ENCODE peak calls at places on chromosomes 12 and 14, in nine cellular contexts. One of them, this sample, is unnamed.

GRCh38 chr14:42299692-42300091 is 693.0 kb downstream of the LRFN5 start:
- DNase-seq in mammary epithelial cell: no peak
- DNase-seq in ovary: no peak
- DNase-seq in MCF 10A: no peak
- DNase-seq in fibroblast of mammary gland: no peak
- DNase-seq in astrocyte of the spinal cord: no peak
- DNase-seq in GM23338: no peak
- DNase-seq in mesothelial cell of epicardium: no peak
- DNase-seq in hepatocyte: no peak
- DNase-seq in this sample: no peak

GRCh38 chr14:51674294-51675002 is 22.7 kb downstream of the FRMD6 start:
- DNase-seq in mammary epithelial cell: peak
- DNase-seq in ovary: no peak
- DNase-seq in MCF 10A: peak
- DNase-seq in fibroblast of mammary gland: peak
- DNase-seq in astrocyte of the spinal cord: peak
- DNase-seq in GM23338: no peak
- DNase-seq in mesothelial cell of epicardium: no peak
- DNase-seq in hepatocyte: no peak
- DNase-seq in this sample: no peak

GRCh38 chr12:63208956-63209355 is 58.0 kb upstream of the AVPR1A start:
- DNase-seq in mammary epithelial cell: no peak
- DNase-seq in ovary: no peak
- DNase-seq in MCF 10A: no peak
- DNase-seq in fibroblast of mammary gland: no peak
- DNase-seq in astrocyte of the spinal cord: no peak
- DNase-seq in GM23338: no peak
- DNase-seq in mesothelial cell of epicardium: no peak
- DNase-seq in hepatocyte: no peak
- DNase-seq in this sample: no peak

GRCh38 chr14:95339301-95339865 is 19.7 kb upstream of the CLMN start:
- DNase-seq in mammary epithelial cell: no peak
- DNase-seq in ovary: no peak
- DNase-seq in MCF 10A: no peak
- DNase-seq in fibroblast of mammary gland: no peak
- DNase-seq in astrocyte of the spinal cord: no peak
- DNase-seq in GM23338: no peak
- DNase-seq in mesothelial cell of epicardium: no peak
- DNase-seq in hepatocyte: no peak
- DNase-seq in this sample: no peak

GRCh38 chr14:53948181-53948884 is 8.3 kb downstream of the BMP4 start:
- DNase-seq in mammary epithelial cell: no peak
- DNase-seq in ovary: no peak
- DNase-seq in MCF 10A: no peak
- DNase-seq in fibroblast of mammary gland: no peak
- DNase-seq in astrocyte of the spinal cord: peak
- DNase-seq in GM23338: no peak
- DNase-seq in mesothelial cell of epicardium: no peak
- DNase-seq in hepatocyte: no peak
- DNase-seq in this sample: no peak

GRCh38 chr14:22531451-22532344 is 57.3 kb downstream of the DAD1 start:
- DNase-seq in mammary epithelial cell: no peak
- DNase-seq in ovary: no peak
- DNase-seq in MCF 10A: no peak
- DNase-seq in fibroblast of mammary gland: no peak
- DNase-seq in astrocyte of the spinal cord: no peak
- DNase-seq in GM23338: no peak
- DNase-seq in mesothelial cell of epicardium: no peak
- DNase-seq in hepatocyte: no peak
- DNase-seq in this sample: no peak

GRCh38 chr14:32336702-32337101 is 7.6 kb downstream of the AKAP6 start:
- DNase-seq in mammary epithelial cell: no peak
- DNase-seq in ovary: no peak
- DNase-seq in MCF 10A: no peak
- DNase-seq in fibroblast of mammary gland: no peak
- DNase-seq in astrocyte of the spinal cord: no peak
- DNase-seq in GM23338: no peak
- DNase-seq in mesothelial cell of epicardium: no peak
- DNase-seq in hepatocyte: no peak
- DNase-seq in this sample: no peak

GRCh38 chr14:105876829-105877228 is 350.4 kb downstream of the TMEM121 start:
- DNase-seq in mammary epithelial cell: no peak
- DNase-seq in ovary: no peak
- DNase-seq in MCF 10A: no peak
- DNase-seq in fibroblast of mammary gland: no peak
- DNase-seq in astrocyte of the spinal cord: no peak
- DNase-seq in GM23338: no peak
- DNase-seq in mesothelial cell of epicardium: peak
- DNase-seq in hepatocyte: no peak
- DNase-seq in this sample: peak

GRCh38 chr12:6278439-6279255 is 31.8 kb upstream of the PLEKHG6 start:
- DNase-seq in mammary epithelial cell: peak
- DNase-seq in ovary: peak
- DNase-seq in MCF 10A: peak
- DNase-seq in fibroblast of mammary gland: peak
- DNase-seq in astrocyte of the spinal cord: peak
- DNase-seq in GM23338: peak
- DNase-seq in mesothelial cell of epicardium: peak
- DNase-seq in hepatocyte: peak
- DNase-seq in this sample: peak

GRCh38 chr12:49388682-49389081 is 21.4 kb downstream of the SPATS2 start:
- DNase-seq in mammary epithelial cell: no peak
- DNase-seq in ovary: no peak
- DNase-seq in MCF 10A: no peak
- DNase-seq in fibroblast of mammary gland: no peak
- DNase-seq in astrocyte of the spinal cord: no peak
- DNase-seq in GM23338: no peak
- DNase-seq in mesothelial cell of epicardium: no peak
- DNase-seq in hepatocyte: no peak
- DNase-seq in this sample: no peak

GRCh38 chr12:49389092-49389703 is 21.9 kb downstream of the SPATS2 start:
- DNase-seq in mammary epithelial cell: no peak
- DNase-seq in ovary: no peak
- DNase-seq in MCF 10A: no peak
- DNase-seq in fibroblast of mammary gland: no peak
- DNase-seq in astrocyte of the spinal cord: no peak
- DNase-seq in GM23338: peak
- DNase-seq in mesothelial cell of epicardium: no peak
- DNase-seq in hepatocyte: peak
- DNase-seq in this sample: no peak
- TF ChIP-seq CTCF in mammary epithelial cell: no peak
- TF ChIP-seq CTCF in ovary: no peak
- TF ChIP-seq CTCF in MCF 10A: no peak
- TF ChIP-seq CTCF in fibroblast of mammary gland: no peak
- TF ChIP-seq CTCF in astrocyte of the spinal cord: no peak
- TF ChIP-seq CTCF in GM23338: peak
- TF ChIP-seq CTCF in mesothelial cell of epicardium: no peak
- TF ChIP-seq CTCF in hepatocyte: no peak
- TF ChIP-seq CTCF in this sample: no peak

DNA sequence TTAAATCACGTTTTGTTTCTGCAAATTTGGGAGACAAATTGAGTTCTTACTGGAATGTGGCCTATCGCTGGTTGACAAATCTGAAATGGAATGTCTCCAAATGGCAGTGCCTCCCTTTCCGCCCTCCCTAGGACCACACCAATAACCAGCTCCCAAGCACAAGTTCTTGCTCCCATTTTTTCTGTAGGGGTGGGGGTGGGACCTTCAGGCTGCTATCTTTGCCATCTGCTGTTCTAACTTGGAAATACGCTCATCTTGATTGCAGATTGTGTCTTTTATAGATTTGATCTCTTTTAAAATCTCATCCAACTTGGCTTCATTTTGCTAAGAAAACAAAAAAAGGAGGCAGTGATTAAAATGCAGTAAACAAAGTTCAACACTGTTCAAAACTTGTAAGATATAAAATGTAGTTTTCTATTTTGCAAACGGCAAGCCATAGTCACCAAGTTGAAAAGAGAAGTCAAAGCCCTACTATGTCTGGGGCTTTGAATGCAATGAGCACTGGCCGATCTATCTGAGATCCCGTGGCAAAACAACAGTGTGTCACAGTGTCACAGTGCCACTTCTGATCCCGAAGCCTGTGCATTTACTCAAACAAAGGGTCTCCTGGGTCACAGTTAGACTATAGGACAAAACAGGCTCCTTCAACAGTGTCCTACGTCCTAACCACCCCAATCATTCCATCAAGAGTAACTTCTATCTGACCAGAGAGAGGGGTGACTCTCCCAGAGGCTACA is 13.7 kb upstream of the SELPLG start:
- DNase-seq in mammary epithelial cell: no peak
- DNase-seq in ovary: no peak
- DNase-seq in MCF 10A: no peak
- DNase-seq in fibroblast of mammary gland: no peak
- DNase-seq in astrocyte of the spinal cord: no peak
- DNase-seq in GM23338: peak
- DNase-seq in mesothelial cell of epicardium: no peak
- DNase-seq in hepatocyte: no peak
- DNase-seq in this sample: no peak
- TF ChIP-seq CTCF in mammary epithelial cell: no peak
- TF ChIP-seq CTCF in ovary: no peak
- TF ChIP-seq CTCF in MCF 10A: no peak
- TF ChIP-seq CTCF in fibroblast of mammary gland: peak
- TF ChIP-seq CTCF in astrocyte of the spinal cord: peak
- TF ChIP-seq CTCF in GM23338: peak
- TF ChIP-seq CTCF in mesothelial cell of epicardium: no peak
- TF ChIP-seq CTCF in hepatocyte: no peak
- TF ChIP-seq CTCF in this sample: no peak

GRCh38 chr12:64273527-64274403 is 51.7 kb upstream of the KICS2 start:
- DNase-seq in mammary epithelial cell: peak
- DNase-seq in ovary: no peak
- DNase-seq in MCF 10A: peak
- DNase-seq in fibroblast of mammary gland: peak
- DNase-seq in astrocyte of the spinal cord: no peak
- DNase-seq in GM23338: peak
- DNase-seq in mesothelial cell of epicardium: no peak
- DNase-seq in hepatocyte: peak
- DNase-seq in this sample: no peak
- TF ChIP-seq CTCF in mammary epithelial cell: peak
- TF ChIP-seq CTCF in ovary: no peak
- TF ChIP-seq CTCF in MCF 10A: peak
- TF ChIP-seq CTCF in fibroblast of mammary gland: peak
- TF ChIP-seq CTCF in astrocyte of the spinal cord: peak
- TF ChIP-seq CTCF in GM23338: peak
- TF ChIP-seq CTCF in mesothelial cell of epicardium: no peak
- TF ChIP-seq CTCF in hepatocyte: peak
- TF ChIP-seq CTCF in this sample: peak

DNA sequence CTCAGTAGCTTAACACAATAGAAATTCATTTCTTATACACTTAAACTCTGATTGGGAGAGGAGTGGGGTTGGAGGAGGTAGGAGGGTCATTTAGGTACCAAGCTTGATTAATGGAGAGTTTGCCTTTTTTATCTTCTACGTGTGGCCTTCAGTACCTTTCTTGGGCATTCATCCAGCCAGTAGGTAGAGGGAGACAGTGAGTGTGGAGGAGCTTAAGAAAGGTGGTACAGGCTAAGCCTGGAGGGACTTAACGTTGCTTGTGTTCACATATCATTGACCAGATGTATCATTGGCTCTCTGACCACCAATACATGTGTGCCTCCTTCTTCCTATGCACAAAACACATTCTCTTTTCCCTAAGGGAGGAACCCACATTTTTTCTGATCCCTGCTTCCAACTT is 232.9 kb upstream of the CRY1 start:
- DNase-seq in mammary epithelial cell: no peak
- DNase-seq in ovary: no peak
- DNase-seq in MCF 10A: no peak
- DNase-seq in fibroblast of mammary gland: no peak
- DNase-seq in astrocyte of the spinal cord: no peak
- DNase-seq in GM23338: no peak
- DNase-seq in mesothelial cell of epicardium: no peak
- DNase-seq in hepatocyte: no peak
- DNase-seq in this sample: no peak
- TF ChIP-seq CTCF in mammary epithelial cell: no peak
- TF ChIP-seq CTCF in ovary: no peak
- TF ChIP-seq CTCF in MCF 10A: no peak
- TF ChIP-seq CTCF in fibroblast of mammary gland: no peak
- TF ChIP-seq CTCF in astrocyte of the spinal cord: no peak
- TF ChIP-seq CTCF in GM23338: peak
- TF ChIP-seq CTCF in mesothelial cell of epicardium: no peak
- TF ChIP-seq CTCF in hepatocyte: no peak
- TF ChIP-seq CTCF in this sample: no peak

GRCh38 chr12:118714051-118714460 is 267.3 kb upstream of the SRRM4 start:
- DNase-seq in mammary epithelial cell: no peak
- DNase-seq in ovary: no peak
- DNase-seq in MCF 10A: peak
- DNase-seq in fibroblast of mammary gland: no peak
- DNase-seq in astrocyte of the spinal cord: no peak
- DNase-seq in GM23338: peak
- DNase-seq in mesothelial cell of epicardium: no peak
- DNase-seq in hepatocyte: peak
- DNase-seq in this sample: no peak
- TF ChIP-seq CTCF in mammary epithelial cell: peak
- TF ChIP-seq CTCF in ovary: no peak
- TF ChIP-seq CTCF in MCF 10A: no peak
- TF ChIP-seq CTCF in fibroblast of mammary gland: peak
- TF ChIP-seq CTCF in astrocyte of the spinal cord: no peak
- TF ChIP-seq CTCF in GM23338: peak
- TF ChIP-seq CTCF in mesothelial cell of epicardium: peak
- TF ChIP-seq CTCF in hepatocyte: peak
- TF ChIP-seq CTCF in this sample: peak

GRCh38 chr12:65232490-65233077 is 45.9 kb upstream of the MSRB3 start:
- DNase-seq in mammary epithelial cell: peak
- DNase-seq in ovary: no peak
- DNase-seq in MCF 10A: peak
- DNase-seq in fibroblast of mammary gland: peak
- DNase-seq in astrocyte of the spinal cord: peak
- DNase-seq in GM23338: peak
- DNase-seq in mesothelial cell of epicardium: no peak
- DNase-seq in hepatocyte: peak
- DNase-seq in this sample: no peak
- TF ChIP-seq CTCF in mammary epithelial cell: peak
- TF ChIP-seq CTCF in ovary: no peak
- TF ChIP-seq CTCF in MCF 10A: peak
- TF ChIP-seq CTCF in fibroblast of mammary gland: peak
- TF ChIP-seq CTCF in astrocyte of the spinal cord: peak
- TF ChIP-seq CTCF in GM23338: peak
- TF ChIP-seq CTCF in mesothelial cell of epicardium: peak
- TF ChIP-seq CTCF in hepatocyte: peak
- TF ChIP-seq CTCF in this sample: no peak

DNA sequence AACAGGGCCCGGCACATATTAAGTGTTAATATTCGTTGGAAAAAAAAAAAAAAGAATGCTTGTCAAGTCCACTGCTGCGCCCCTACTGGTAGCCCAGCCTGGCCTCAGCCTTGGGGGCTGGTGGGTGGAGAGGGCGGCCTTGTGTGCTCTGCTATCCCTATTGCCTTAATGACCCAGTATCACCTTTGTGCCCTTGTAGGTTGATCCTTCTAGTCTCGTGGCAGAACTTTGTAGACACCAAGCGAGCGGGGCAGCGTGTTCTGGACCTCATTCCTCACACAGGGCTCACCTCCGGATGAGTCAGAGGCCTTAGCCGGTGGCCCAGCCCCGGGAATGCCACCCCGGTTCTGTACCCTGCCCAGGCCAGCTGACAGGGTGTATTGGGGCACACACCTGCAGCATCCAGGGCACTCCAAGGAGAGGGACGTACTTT is 1.8 kb upstream of the RCOR1 start:
- DNase-seq in mammary epithelial cell: peak
- DNase-seq in ovary: peak
- DNase-seq in MCF 10A: peak
- DNase-seq in fibroblast of mammary gland: peak
- DNase-seq in astrocyte of the spinal cord: peak
- DNase-seq in GM23338: peak
- DNase-seq in mesothelial cell of epicardium: peak
- DNase-seq in hepatocyte: peak
- DNase-seq in this sample: no peak
- TF ChIP-seq CTCF in mammary epithelial cell: peak
- TF ChIP-seq CTCF in ovary: peak
- TF ChIP-seq CTCF in MCF 10A: peak
- TF ChIP-seq CTCF in fibroblast of mammary gland: peak
- TF ChIP-seq CTCF in astrocyte of the spinal cord: peak
- TF ChIP-seq CTCF in GM23338: peak
- TF ChIP-seq CTCF in mesothelial cell of epicardium: peak
- TF ChIP-seq CTCF in hepatocyte: peak
- TF ChIP-seq CTCF in this sample: no peak

GRCh38 chr14:57692671-57693070 is 173.2 kb downstream of the SLC35F4 start:
- DNase-seq in mammary epithelial cell: peak
- DNase-seq in ovary: no peak
- DNase-seq in MCF 10A: peak
- DNase-seq in fibroblast of mammary gland: peak
- DNase-seq in astrocyte of the spinal cord: peak
- DNase-seq in GM23338: peak
- DNase-seq in mesothelial cell of epicardium: no peak
- DNase-seq in hepatocyte: peak
- DNase-seq in this sample: no peak
- TF ChIP-seq CTCF in mammary epithelial cell: peak
- TF ChIP-seq CTCF in ovary: no peak
- TF ChIP-seq CTCF in MCF 10A: peak
- TF ChIP-seq CTCF in fibroblast of mammary gland: peak
- TF ChIP-seq CTCF in astrocyte of the spinal cord: peak
- TF ChIP-seq CTCF in GM23338: peak
- TF ChIP-seq CTCF in mesothelial cell of epicardium: no peak
- TF ChIP-seq CTCF in hepatocyte: peak
- TF ChIP-seq CTCF in this sample: no peak

This sample was measured in dorsolateral prefrontal cortex.